ENCODE peak calls at places on chromosomes 2 and 18, in six cellular contexts. J is PC-3, T is breast epithelium, W is lower lobe of right lung, Y is heart left ventricle, O is pancreas. L is an unnamed sample.
A peak's percentile ranks its signal among the peaks of the same experiment; 100 is the strongest.

GRCh38 chr2:55865095-55865835 is 58.3 kb downstream of the EFEMP1 start:
- DNase-seq in J (peak; percentile 59), T (no peak), W (no peak), Y (no peak), O (no peak), L (no peak)

GRCh38 chr2:129462349-129462748 is 517.1 kb upstream of the RAB6C start:
- DNase-seq in J (no peak), T (no peak), W (no peak), Y (no peak), O (no peak), L (no peak)

GRCh38 chr2:188629890-188630483 is 338.3 kb downstream of the GULP1 start:
- DNase-seq in J (no peak), T (no peak), W (no peak), Y (no peak), O (no peak), L (peak; percentile 28)

GRCh38 chr2:141630531-141630930 is 500.3 kb downstream of the LRP1B start:
- DNase-seq in J (no peak), T (no peak), W (no peak), Y (no peak), O (no peak), L (no peak)

GRCh38 chr2:197803033-197803444 is 1.4 kb upstream of the PLCL1 start:
- DNase-seq in J (peak; percentile 63), T (no peak), W (no peak), Y (peak; percentile 27), O (no peak), L (no peak)

GRCh38 chr2:223762853-223763252 is 74.5 kb downstream of the AP1S3 start:
- DNase-seq in J (no peak), T (no peak), W (no peak), Y (no peak), O (no peak), L (no peak)

GRCh38 chr18:76545433-76546281 is 50.6 kb upstream of the ZNF516 start:
- DNase-seq in J (no peak), T (no peak), W (no peak), Y (no peak), O (no peak), L (no peak)

GRCh38 chr2:101047075-101047766 is 45.1 kb downstream of the RPL31 start:
- DNase-seq in J (peak; percentile 97), T (peak; percentile 76), W (no peak), Y (no peak), O (peak; percentile 67), L (no peak)

GRCh38 chr2:207930747-207931146 is 94.6 kb downstream of the PLEKHM3 start:
- DNase-seq in J (peak; percentile 70), T (no peak), W (peak; percentile 52), Y (no peak), O (peak; percentile 79), L (no peak)

GRCh38 chr18:10936211-10937053 is 212.9 kb downstream of the PIEZO2 start:
- DNase-seq in J (no peak), T (no peak), W (no peak), Y (no peak), O (no peak), L (no peak)

GRCh38 chr2:136175868-136176267 is 57.9 kb upstream of the CXCR4 start:
- DNase-seq in J (no peak), T (no peak), W (no peak), Y (no peak), O (no peak), L (no peak)

GRCh38 chr2:41736105-41736567 is 311.7 kb upstream of the PKDCC start:
- DNase-seq in J (no peak), T (no peak), W (no peak), Y (no peak), O (no peak), L (no peak)

GRCh38 chr2:238955648-238956531 is 108.0 kb downstream of the TWIST2 start:
- DNase-seq in J (peak; percentile 40), T (no peak), W (no peak), Y (no peak), O (no peak), L (peak; percentile 17)

GRCh38 chr2:42928692-42929576 is 136.6 kb upstream of the HAAO start:
- DNase-seq in J (peak; percentile 19), T (no peak), W (no peak), Y (no peak), O (no peak), L (no peak)

GRCh38 chr2:180662555-180662954 is 317.9 kb upstream of the UBE2E3 start:
- DNase-seq in J (peak; percentile 60), T (no peak), W (no peak), Y (no peak), O (no peak), L (no peak)
- H3K27ac ChIP-seq in J (peak overlapping the region; percentile 37), T (no peak overlapping the region), W (no peak overlapping the region), Y (no peak overlapping the region), O (no peak overlapping the region), L (no peak overlapping the region)

GRCh38 chr18:21914739-21915319 is 174.2 kb downstream of the MIB1 start:
- DNase-seq in J (peak; percentile 67), T (no peak), W (no peak), Y (no peak), O (no peak), L (no peak)

GRCh38 chr18:21907451-21907850 is 166.9 kb downstream of the MIB1 start:
- DNase-seq in J (no peak), T (no peak), W (no peak), Y (no peak), O (no peak), L (no peak)

GRCh38 chr18:21912339-21913239 is 172.0 kb downstream of the MIB1 start:
- DNase-seq in J (peak; percentile 11), T (no peak), W (no peak), Y (no peak), O (no peak), L (no peak)

GRCh38 chr18:21911551-21911950 is 171.0 kb downstream of the MIB1 start:
- DNase-seq in J (no peak), T (no peak), W (no peak), Y (no peak), O (no peak), L (no peak)

GRCh38 chr18:21910906-21911305 is 170.3 kb downstream of the MIB1 start:
- DNase-seq in J (no peak), T (no peak), W (no peak), Y (no peak), O (no peak), L (no peak)
- H3K27me3 ChIP-seq in J (no peaks in the 10 kb centered on the region), T (no peaks in the 10 kb centered on the region), W (no peaks in the 10 kb centered on the region), Y (no peaks in the 10 kb centered on the region), O (no peaks in the 10 kb centered on the region), L (no peaks in the 10 kb centered on the region)

GRCh38 chr18:7568426-7568825 is 1.3 kb downstream of the PTPRM start:
- DNase-seq in J (peak; percentile 28), T (no peak), W (peak; percentile 62), Y (peak; percentile 74), O (peak; percentile 58), L (peak; percentile 37)

GRCh38 chr18:7567487-7568425 is 640 bp downstream of the PTPRM start:
- DNase-seq in J (peak; percentile 51), T (peak; percentile 36), W (peak; percentile 68), Y (peak; percentile 73), O (peak; percentile 66), L (peak; percentile 57)

GRCh38 chr18:7565677-7566076 is 1.4 kb upstream of the PTPRM start:
- DNase-seq in J (peak; percentile 22), T (no peak), W (no peak), Y (no peak), O (no peak), L (no peak)

GRCh38 chr18:7566244-7566586 is 901 bp upstream of the PTPRM start:
- DNase-seq in J (no peak), T (no peak), W (no peak), Y (no peak), O (no peak), L (no peak)

DNA sequence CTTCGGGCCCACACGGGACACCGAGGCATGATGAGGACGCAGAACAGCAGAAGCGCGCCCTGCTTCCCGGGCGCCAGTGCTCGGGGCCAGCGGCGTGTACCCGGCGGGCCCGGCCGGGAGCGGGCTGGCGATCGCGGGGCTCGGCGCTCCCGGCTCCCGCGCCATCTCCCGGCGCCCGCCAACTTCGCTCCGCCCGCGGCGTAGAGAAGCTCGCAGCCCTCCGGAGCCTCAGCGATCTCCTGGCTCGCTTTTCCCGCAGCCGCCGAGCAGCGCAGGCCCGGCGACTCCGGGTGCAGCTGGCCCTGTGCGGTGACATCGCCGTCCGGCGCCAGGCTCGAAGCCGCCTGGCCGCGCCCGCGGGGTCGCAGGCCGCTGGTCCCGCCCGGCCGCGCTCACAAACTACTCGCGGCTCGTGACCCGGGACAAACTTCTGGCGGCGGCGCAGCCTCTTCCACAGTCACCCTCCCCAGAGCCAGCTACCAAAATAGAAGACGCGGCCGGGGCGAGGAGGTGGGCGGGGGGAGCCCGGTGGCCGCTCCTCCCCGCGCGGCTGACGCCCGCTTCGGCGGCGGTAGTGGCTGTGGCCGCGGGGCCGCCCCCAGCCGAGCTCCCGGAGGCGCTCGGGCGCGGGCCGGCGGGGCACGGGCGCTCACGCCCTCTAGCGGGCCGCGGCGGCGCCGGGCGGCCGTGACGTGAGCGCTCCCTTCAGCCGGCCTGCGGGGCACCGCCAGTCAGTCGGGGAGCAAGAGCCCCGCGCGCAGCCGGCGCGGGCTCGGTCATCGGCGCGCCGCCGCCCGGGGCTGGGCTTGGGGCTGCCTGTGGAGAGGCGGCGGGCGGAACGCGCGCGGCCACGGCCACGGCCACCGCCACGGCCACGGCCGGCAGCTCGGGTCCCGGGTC is at the start of gene PTPRM:
- DNase-seq in J (peak; percentile 88), T (peak; percentile 60), W (peak; percentile 89), Y (peak; percentile 96), O (peak; percentile 88), L (peak; percentile 88)
- H3K27ac ChIP-seq in J (peak within 1 kb of the TSS; percentile 33), T (peak within 1 kb of the TSS; percentile 90), W (peak within 1 kb of the TSS; percentile 98), Y (peak within 1 kb of the TSS; percentile 99), O (peak within 1 kb of the TSS; percentile 98), L (peak within 1 kb of the TSS; percentile 99)

GRCh38 chr2:94997981-94998920 is 27.3 kb upstream of the MAL start:
- DNase-seq in J (no peak), T (peak; percentile 59), W (peak; percentile 45), Y (no peak), O (no peak), L (no peak)

GRCh38 chr2:94995516-94995915 is 30.0 kb upstream of the MAL start:
- DNase-seq in J (no peak), T (no peak), W (peak; percentile 30), Y (no peak), O (no peak), L (no peak)

GRCh38 chr2:94994063-94994913 is 31.2 kb upstream of the MAL start:
- DNase-seq in J (no peak), T (no peak), W (peak; percentile 35), Y (no peak), O (no peak), L (no peak)

GRCh38 chr2:94994914-94995236 is 30.6 kb upstream of the MAL start:
- DNase-seq in J (no peak), T (no peak), W (no peak), Y (no peak), O (no peak), L (no peak)

DNA sequence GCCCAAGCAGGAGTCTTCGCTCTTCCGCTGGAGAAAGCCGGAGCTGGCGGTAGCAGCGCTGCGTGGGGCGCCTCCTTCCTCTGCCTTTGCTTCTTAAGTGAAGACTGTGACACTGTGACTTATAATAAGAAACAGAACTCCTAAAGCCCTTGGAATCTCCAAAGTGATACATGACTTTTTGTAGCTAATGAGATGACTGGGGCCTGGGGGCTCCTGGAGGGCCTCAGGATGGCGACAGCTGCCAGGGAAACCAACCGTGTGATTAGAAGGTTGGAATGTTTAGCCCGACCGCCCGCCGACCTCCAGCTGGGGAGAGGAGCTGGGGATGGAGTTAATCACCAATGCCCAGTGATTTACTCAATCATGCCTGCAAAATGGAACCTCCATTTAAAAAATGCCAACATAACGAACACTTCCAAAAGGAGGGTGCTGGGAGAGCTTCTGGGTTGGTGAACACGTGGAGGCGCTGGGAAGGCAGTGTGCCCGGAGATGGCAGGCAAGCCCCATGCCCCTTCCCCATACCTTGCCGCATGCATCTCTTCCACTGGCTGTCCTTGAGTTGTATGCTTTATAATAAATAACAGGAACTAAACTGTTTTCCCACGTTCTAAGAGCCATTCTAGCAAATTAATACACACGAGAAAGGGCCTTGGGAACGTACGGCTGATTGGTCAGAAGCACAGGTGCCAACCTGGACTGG is 29.0 kb upstream of the MAL start:
- DNase-seq in J (no peak), T (no peak), W (peak; percentile 20), Y (no peak), O (no peak), L (no peak)
- H3K27me3 ChIP-seq in J (peaks cover 28% of the 10 kb centered on the region), T (peaks cover 12% of the 10 kb centered on the region), W (peaks cover 10% of the 10 kb centered on the region), Y (peaks cover 14% of the 10 kb centered on the region), O (no peaks in the 10 kb centered on the region), L (peaks cover 7% of the 10 kb centered on the region)

L was measured in uterus.